ENCODE peak calls at places on chromosomes 13 and 19, in five cellular contexts. D, A, F, G and Z are unnamed samples. For H3K36me3, the result is how much of the 10 kb centered on the place peaks cover.

GRCh38 chr19:5621945-5622464 is 571 bp downstream of the SAFB2 start:
- DNase-seq in D (no peak), A (peak), F (peak), G (peak), Z (no peak)

GRCh38 chr13:114119196-114119595 is 13.2 kb downstream of the RASA3 start:
- DNase-seq in D (no peak), F (peak), G (peak), A (no peak), Z (no peak)

GRCh38 chr13:43686557-43686956 is 100.2 kb downstream of the ENOX1 start:
- DNase-seq in F (no peak), A (peak), G (peak), D (no peak), Z (no peak)

GRCh38 chr13:77222000-77222690 is 104.7 kb downstream of the MYCBP2 start:
- DNase-seq in A (no peak), D (no peak), G (no peak), F (no peak), Z (peak)

GRCh38 chr19:19475845-19476828 is 39.2 kb downstream of the TSSK6 start:
- DNase-seq in A (peak), G (no peak), D (no peak), F (peak), Z (no peak)

GRCh38 chr19:6551607-6552450 is 21.0 kb downstream of the TNFSF9 start:
- DNase-seq in D (no peak), F (peak), G (no peak), A (no peak), Z (peak)

GRCh38 chr19:5628919-5629481 is 6.1 kb downstream of the SAFB start:
- DNase-seq in A (no peak), F (no peak), G (no peak), D (no peak), Z (no peak)

GRCh38 chr13:106104281-106104901 is 431.1 kb downstream of the EFNB2 start:
- DNase-seq in A (no peak), G (no peak), D (no peak), F (no peak), Z (no peak)

GRCh38 chr19:7822910-7823515 is 7.0 kb upstream of the EVI5L start:
- DNase-seq in D (no peak), G (no peak), F (no peak), A (no peak), Z (no peak)

GRCh38 chr19:10393137-10393536 is 10.2 kb downstream of the CDC37 start:
- DNase-seq in A (no peak), G (no peak), F (no peak), D (no peak), Z (no peak)

GRCh38 chr19:10392120-10392519 is 11.2 kb downstream of the CDC37 start:
- DNase-seq in A (no peak), G (no peak), D (no peak), F (no peak), Z (no peak)

GRCh38 chr19:10390652-10391286 is 10.4 kb upstream of the TYK2 start:
- DNase-seq in G (peak), F (peak), A (peak), D (no peak), Z (no peak)

GRCh38 chr19:10388957-10389356 is 8.6 kb upstream of the TYK2 start:
- DNase-seq in G (peak), F (peak), D (peak), A (peak), Z (peak)

GRCh38 chr19:10389863-10390262 is 9.5 kb upstream of the TYK2 start:
- DNase-seq in G (no peak), D (no peak), F (peak), A (no peak), Z (no peak)
- TF ChIP-seq CTCF in G (no peak), D (no peak), F (peak), A (no peak), Z (peak)

DNA sequence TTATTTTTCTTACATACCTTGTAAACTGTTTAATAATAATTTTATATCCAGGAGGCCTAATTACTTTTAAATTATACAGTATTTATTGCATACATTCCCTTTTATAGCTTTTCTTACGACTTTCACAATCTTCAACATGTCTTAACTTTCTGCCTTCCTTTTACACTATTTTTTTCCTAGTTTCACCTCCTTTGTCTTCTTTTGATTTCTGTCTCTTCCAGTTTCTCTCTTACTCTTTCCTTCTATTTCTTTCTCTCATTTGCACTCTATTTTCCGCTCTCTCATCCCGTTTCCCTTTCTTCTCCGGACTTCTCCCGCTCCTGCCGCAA is 11.5 kb downstream of the ZNF552 start:
- DNase-seq in A (no peak), F (peak), G (no peak), D (no peak), Z (no peak)
- H3K4me3 ChIP-seq in A (peak), F (peak), G (peak), D (peak), Z (no peak)

GRCh38 chr19:12545267-12545666 is 6.0 kb downstream of the ZNF564 start:
- DNase-seq in G (no peak), D (no peak), A (no peak), F (no peak), Z (no peak)
- H3K36me3 ChIP-seq in G (under half), D (under half), A (under half), F (under half), Z (under half)

GRCh38 chr19:49348305-49349188 is 13.3 kb downstream of the CD37 start:
- DNase-seq in D (no peak), G (no peak), F (no peak), A (no peak), Z (no peak)
- TF ChIP-seq CTCF in D (no peak), G (no peak), F (no peak), A (no peak), Z (no peak)

DNA sequence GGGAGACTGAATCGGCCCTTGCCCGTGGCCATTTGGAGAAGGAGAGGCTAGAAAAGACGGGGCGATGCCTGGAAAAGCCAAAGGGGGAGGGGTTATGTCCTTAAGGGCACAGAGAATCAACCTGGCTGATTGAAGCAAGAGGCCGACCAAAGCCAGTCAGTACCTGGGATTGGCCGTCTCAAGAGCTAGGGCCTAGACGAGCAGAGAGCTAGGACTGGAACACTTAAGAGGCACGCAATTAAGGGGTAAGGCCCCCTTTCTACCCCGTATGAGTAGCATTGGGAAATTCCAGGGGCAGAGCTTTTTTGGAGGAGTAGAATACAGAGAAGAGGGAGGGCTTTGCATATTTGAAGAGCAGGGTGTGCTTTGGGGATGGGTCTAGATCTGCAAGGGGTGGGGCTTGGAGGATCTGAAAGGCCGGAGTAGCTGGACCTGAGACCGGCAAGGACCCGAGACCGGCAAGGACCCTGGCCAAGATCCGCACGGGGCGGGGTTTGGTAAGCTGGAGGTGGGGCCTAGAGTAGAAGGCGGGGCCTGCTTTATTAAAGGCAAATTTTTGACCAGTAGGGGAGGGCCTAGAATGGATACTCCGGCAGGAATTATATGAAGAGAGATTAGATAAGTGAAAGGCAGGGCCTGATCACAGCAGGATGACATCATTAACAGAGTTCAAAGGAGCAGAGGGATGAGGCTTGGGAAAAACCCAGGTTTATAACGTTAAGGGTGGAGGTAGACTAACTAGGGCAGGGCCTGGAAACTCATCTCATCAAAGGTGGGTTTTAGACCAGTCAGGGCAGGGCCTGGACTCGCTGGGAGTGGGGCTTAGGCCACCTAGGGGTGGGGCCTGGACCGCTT is 10.7 kb upstream of the CACNG6 start:
- DNase-seq in A (no peak), D (no peak), G (no peak), F (peak), Z (no peak)
- H3K4me3 ChIP-seq in A (peak), D (peak), G (peak), F (peak), Z (no peak)

GRCh38 chr19:2852598-2852997 is 11.3 kb downstream of the ZNF555 start:
- DNase-seq in A (no peak), G (no peak), F (peak), D (no peak), Z (no peak)

GRCh38 chr19:2848625-2849024 is 7.3 kb downstream of the ZNF555 start:
- DNase-seq in F (no peak), G (no peak), D (no peak), A (no peak), Z (no peak)

GRCh38 chr19:2847507-2847906 is 6.2 kb downstream of the ZNF555 start:
- DNase-seq in A (no peak), F (no peak), G (no peak), D (no peak), Z (no peak)

GRCh38 chr19:2853015-2853606 is 11.8 kb downstream of the ZNF555 start:
- DNase-seq in G (no peak), F (no peak), A (no peak), D (no peak), Z (no peak)

GRCh38 chr19:2850256-2850925 is 9.1 kb downstream of the ZNF555 start:
- DNase-seq in D (no peak), A (no peak), F (no peak), G (no peak), Z (no peak)
- H3K36me3 ChIP-seq in D (under half), A (under half), F (half or more), G (under half), Z (under half)

GRCh38 chr19:2199215-2199614 is 35.5 kb downstream of the DOT1L start:
- DNase-seq in A (no peak), D (no peak), F (peak), G (no peak), Z (no peak)
- TF ChIP-seq CTCF in A (no peak), D (peak), F (peak), G (peak), Z (peak)

GRCh38 chr19:4582112-4582553 is 22.6 kb upstream of the SEMA6B start:
- DNase-seq in F (peak), G (no peak), A (no peak), D (no peak), Z (no peak)

GRCh38 chr19:4579389-4579788 is 19.9 kb upstream of the SEMA6B start:
- DNase-seq in A (no peak), G (no peak), F (no peak), D (no peak), Z (no peak)

GRCh38 chr19:4581381-4582111 is 22.1 kb upstream of the SEMA6B start:
- DNase-seq in D (no peak), G (peak), A (no peak), F (peak), Z (peak)

GRCh38 chr19:4580021-4580901 is 20.8 kb upstream of the SEMA6B start:
- DNase-seq in A (no peak), G (no peak), D (no peak), F (peak), Z (no peak)

DNA sequence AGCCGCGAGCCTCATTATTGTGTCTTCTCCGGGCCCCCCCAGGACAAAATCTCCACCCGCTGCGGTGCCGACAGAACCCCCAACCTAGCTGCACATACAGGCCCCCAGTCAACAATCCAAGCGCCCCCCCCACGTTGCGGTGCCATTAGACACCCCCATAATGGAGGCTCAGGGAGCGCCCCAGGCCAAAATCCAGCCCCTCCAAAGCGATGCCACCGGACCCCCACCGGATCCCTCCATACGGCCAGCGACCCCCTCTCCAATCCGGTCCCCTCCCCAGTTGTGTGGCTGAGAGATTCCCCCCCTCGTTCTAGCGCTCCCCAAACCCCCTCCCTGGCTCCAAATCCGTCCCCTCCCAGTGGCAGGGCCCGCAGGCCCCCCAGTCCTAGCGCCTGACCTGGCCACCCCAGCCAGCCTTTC is 21.5 kb upstream of the SEMA6B start:
- DNase-seq in D (no peak), F (no peak), A (no peak), G (no peak), Z (no peak)
- H3K4me3 ChIP-seq in D (peak), F (peak), A (peak), G (peak), Z (no peak)

DNA sequence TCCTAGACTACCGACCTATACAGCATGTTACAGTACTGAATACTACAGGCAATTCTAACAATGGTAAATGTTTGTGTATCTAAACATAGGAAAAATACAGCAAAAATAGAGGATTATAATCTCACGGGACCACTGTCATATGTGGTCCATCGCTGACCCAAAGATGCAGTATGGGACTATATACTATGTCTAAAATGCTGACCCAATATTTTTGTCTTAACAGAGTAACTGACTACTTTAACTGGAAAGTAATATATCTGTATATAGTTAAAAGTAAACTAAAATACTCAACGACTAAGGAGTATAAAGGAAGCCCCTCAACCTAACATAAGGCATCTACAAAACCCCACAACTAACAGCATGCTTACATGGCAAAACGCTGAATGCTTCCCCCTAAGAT is 4.4 kb upstream of the TMEM86B start:
- DNase-seq in F (no peak), A (no peak), D (no peak), G (no peak), Z (no peak)
- H3K36me3 ChIP-seq in F (under half), A (half or more), D (half or more), G (half or more), Z (half or more)